ENCODE peak calls at places on chromosomes 7 and 10, in six cellular contexts. One of them, this sample, is unnamed.

GRCh38 chr10:121444515-121444914 is 153.7 kb downstream of the FGFR2 start:
- DNase-seq in glutamatergic neuron: no peak
- DNase-seq in cardiac muscle cell: no peak
- DNase-seq in endodermal cell: peak; percentile 53
- DNase-seq in progenitor cell of endocrine pancreas: no peak
- DNase-seq in A549: no peak
- DNase-seq in this sample: no peak

GRCh38 chr10:17062009-17062408 is 67.6 kb downstream of the CUBN start:
- DNase-seq in glutamatergic neuron: no peak
- DNase-seq in cardiac muscle cell: peak; percentile 73
- DNase-seq in A549: peak; percentile 7
- DNase-seq in progenitor cell of endocrine pancreas: no peak
- DNase-seq in endodermal cell: no peak
- DNase-seq in this sample: no peak

GRCh38 chr10:128124813-128125403 is 1.3 kb downstream of the MKI67 start:
- DNase-seq in cardiac muscle cell: no peak
- DNase-seq in progenitor cell of endocrine pancreas: no peak
- DNase-seq in endodermal cell: no peak
- DNase-seq in A549: peak; percentile 26
- DNase-seq in glutamatergic neuron: no peak
- DNase-seq in this sample: no peak

GRCh38 chr7:138001529-138002095 is at the start of gene CREB3L2:
- DNase-seq in cardiac muscle cell: peak; percentile 65
- DNase-seq in glutamatergic neuron: peak; percentile 83
- DNase-seq in endodermal cell: peak; percentile 87
- DNase-seq in A549: peak; percentile 30
- DNase-seq in progenitor cell of endocrine pancreas: peak; percentile 47
- DNase-seq in this sample: peak; percentile 61

GRCh38 chr7:30659312-30659711 is 22.9 kb downstream of the CRHR2 start:
- DNase-seq in cardiac muscle cell: peak; percentile 38
- DNase-seq in endodermal cell: no peak
- DNase-seq in glutamatergic neuron: no peak
- DNase-seq in A549: no peak
- DNase-seq in progenitor cell of endocrine pancreas: no peak
- DNase-seq in this sample: no peak

GRCh38 chr10:73251683-73252444 is 580 bp downstream of the MRPS16 start:
- DNase-seq in glutamatergic neuron: no peak
- DNase-seq in cardiac muscle cell: peak; percentile 12
- DNase-seq in progenitor cell of endocrine pancreas: no peak
- DNase-seq in endodermal cell: peak; percentile 71
- DNase-seq in A549: peak; percentile 36
- DNase-seq in this sample: no peak

GRCh38 chr10:126902157-126902556 is 3.1 kb upstream of the DOCK1 start:
- DNase-seq in glutamatergic neuron: no peak
- DNase-seq in cardiac muscle cell: peak; percentile 83
- DNase-seq in A549: peak; percentile 47
- DNase-seq in progenitor cell of endocrine pancreas: no peak
- DNase-seq in endodermal cell: no peak
- DNase-seq in this sample: no peak

GRCh38 chr7:54705436-54705835 is 53.6 kb downstream of the SEC61G start:
- DNase-seq in progenitor cell of endocrine pancreas: no peak
- DNase-seq in A549: peak; percentile 51
- DNase-seq in cardiac muscle cell: peak; percentile 43
- DNase-seq in glutamatergic neuron: no peak
- DNase-seq in endodermal cell: no peak
- DNase-seq in this sample: no peak

GRCh38 chr7:66239467-66239856 is 34.3 kb downstream of the TPST1 start:
- DNase-seq in cardiac muscle cell: no peak
- DNase-seq in A549: no peak
- DNase-seq in endodermal cell: no peak
- DNase-seq in progenitor cell of endocrine pancreas: no peak
- DNase-seq in glutamatergic neuron: no peak
- DNase-seq in this sample: no peak

GRCh38 chr10:63548860-63549259 is 27.7 kb downstream of the REEP3 start:
- DNase-seq in A549: no peak
- DNase-seq in cardiac muscle cell: no peak
- DNase-seq in glutamatergic neuron: no peak
- DNase-seq in progenitor cell of endocrine pancreas: no peak
- DNase-seq in endodermal cell: no peak
- DNase-seq in this sample: no peak

DNA sequence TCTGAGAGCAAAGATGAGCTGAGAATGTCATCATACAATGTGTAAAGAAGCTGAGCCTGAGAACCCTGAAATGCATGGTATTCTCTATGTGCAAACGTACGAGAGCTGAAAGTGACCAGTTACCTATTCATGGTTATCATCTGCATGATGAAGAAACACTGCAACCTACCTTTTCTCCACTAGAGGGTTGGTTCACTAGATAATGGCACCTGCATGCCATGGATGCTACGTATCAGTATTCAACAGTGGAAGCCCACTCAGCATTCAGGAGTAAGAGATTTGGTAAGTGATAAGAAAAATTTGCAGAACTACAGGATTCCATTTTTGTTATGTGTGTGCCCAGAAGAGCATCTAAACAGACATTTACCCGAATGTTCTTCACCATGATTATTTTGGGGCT is 145.4 kb downstream of the PTPRN2 start:
- DNase-seq in endodermal cell: peak; percentile 20
- DNase-seq in progenitor cell of endocrine pancreas: no peak
- DNase-seq in glutamatergic neuron: no peak
- DNase-seq in cardiac muscle cell: no peak
- DNase-seq in A549: peak; percentile 41
- DNase-seq in this sample: no peak
- TF ChIP-seq CTCF in endodermal cell: peak; percentile 75
- TF ChIP-seq CTCF in progenitor cell of endocrine pancreas: peak; percentile 54
- TF ChIP-seq CTCF in glutamatergic neuron: peak; percentile 63
- TF ChIP-seq CTCF in cardiac muscle cell: no peak
- TF ChIP-seq CTCF in A549: no peak
- TF ChIP-seq CTCF in this sample: no peak

DNA sequence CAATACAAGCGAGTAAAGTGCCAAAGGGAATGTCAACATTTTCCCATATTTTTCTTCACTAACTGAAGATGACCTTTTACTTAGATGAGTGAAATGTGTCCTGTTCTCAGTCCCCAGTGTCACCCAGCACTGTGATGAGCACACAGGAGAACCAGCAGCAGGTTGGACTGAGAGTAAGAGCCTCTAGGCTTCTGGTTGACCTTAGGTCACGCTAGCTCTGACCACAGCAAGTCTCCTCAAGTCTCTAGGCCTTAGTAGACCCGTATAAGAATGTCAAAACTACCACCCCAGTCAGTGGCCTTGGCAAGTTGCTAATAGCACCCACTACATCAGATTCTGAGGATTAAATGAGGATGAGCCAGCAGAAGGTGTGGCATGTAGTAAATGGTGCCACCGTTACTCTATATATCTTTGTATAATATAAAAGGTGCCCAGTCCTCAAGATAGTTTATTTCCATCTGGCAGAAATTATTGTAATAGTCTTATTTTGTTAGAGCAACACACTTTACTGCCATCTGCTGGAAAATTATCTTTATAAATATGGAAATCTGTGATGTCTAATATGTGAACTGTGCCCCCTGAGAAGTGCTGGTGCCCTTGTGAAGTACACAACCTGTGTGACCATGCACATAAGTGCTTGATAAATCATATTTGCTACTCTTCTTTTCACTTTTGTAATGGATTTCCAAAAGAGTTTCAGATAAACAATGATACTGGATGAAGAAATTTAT is 75.7 kb downstream of the SPAG6 start:
- DNase-seq in endodermal cell: no peak
- DNase-seq in glutamatergic neuron: no peak
- DNase-seq in progenitor cell of endocrine pancreas: no peak
- DNase-seq in cardiac muscle cell: peak; percentile 53
- DNase-seq in A549: no peak
- DNase-seq in this sample: no peak
- TF ChIP-seq CTCF in endodermal cell: no peak
- TF ChIP-seq CTCF in glutamatergic neuron: no peak
- TF ChIP-seq CTCF in progenitor cell of endocrine pancreas: no peak
- TF ChIP-seq CTCF in cardiac muscle cell: peak; percentile 25
- TF ChIP-seq CTCF in A549: peak; percentile 32
- TF ChIP-seq CTCF in this sample: peak; percentile 36

GRCh38 chr10:99433378-99434020 is 3.1 kb upstream of the GOT1 start:
- DNase-seq in glutamatergic neuron: no peak
- DNase-seq in progenitor cell of endocrine pancreas: no peak
- DNase-seq in cardiac muscle cell: no peak
- DNase-seq in endodermal cell: no peak
- DNase-seq in A549: no peak
- DNase-seq in this sample: no peak
- TF ChIP-seq CTCF in glutamatergic neuron: no peak
- TF ChIP-seq CTCF in progenitor cell of endocrine pancreas: no peak
- TF ChIP-seq CTCF in cardiac muscle cell: peak; percentile 14
- TF ChIP-seq CTCF in endodermal cell: peak; percentile 64
- TF ChIP-seq CTCF in A549: peak; percentile 29
- TF ChIP-seq CTCF in this sample: no peak

GRCh38 chr7:42096681-42097637 is 140.1 kb downstream of the GLI3 start:
- DNase-seq in cardiac muscle cell: peak; percentile 94
- DNase-seq in glutamatergic neuron: peak; percentile 61
- DNase-seq in progenitor cell of endocrine pancreas: no peak
- DNase-seq in endodermal cell: no peak
- DNase-seq in A549: no peak
- DNase-seq in this sample: no peak

GRCh38 chr7:42096262-42096661 is 140.7 kb downstream of the GLI3 start:
- DNase-seq in A549: no peak
- DNase-seq in cardiac muscle cell: no peak
- DNase-seq in glutamatergic neuron: no peak
- DNase-seq in endodermal cell: no peak
- DNase-seq in progenitor cell of endocrine pancreas: no peak
- DNase-seq in this sample: no peak

GRCh38 chr7:42095791-42096190 is 141.2 kb downstream of the GLI3 start:
- DNase-seq in A549: no peak
- DNase-seq in cardiac muscle cell: peak; percentile 38
- DNase-seq in glutamatergic neuron: no peak
- DNase-seq in progenitor cell of endocrine pancreas: no peak
- DNase-seq in endodermal cell: no peak
- DNase-seq in this sample: no peak

GRCh38 chr7:42099076-42099836 is 137.8 kb downstream of the GLI3 start:
- DNase-seq in endodermal cell: no peak
- DNase-seq in progenitor cell of endocrine pancreas: no peak
- DNase-seq in glutamatergic neuron: no peak
- DNase-seq in cardiac muscle cell: no peak
- DNase-seq in A549: no peak
- DNase-seq in this sample: no peak

DNA sequence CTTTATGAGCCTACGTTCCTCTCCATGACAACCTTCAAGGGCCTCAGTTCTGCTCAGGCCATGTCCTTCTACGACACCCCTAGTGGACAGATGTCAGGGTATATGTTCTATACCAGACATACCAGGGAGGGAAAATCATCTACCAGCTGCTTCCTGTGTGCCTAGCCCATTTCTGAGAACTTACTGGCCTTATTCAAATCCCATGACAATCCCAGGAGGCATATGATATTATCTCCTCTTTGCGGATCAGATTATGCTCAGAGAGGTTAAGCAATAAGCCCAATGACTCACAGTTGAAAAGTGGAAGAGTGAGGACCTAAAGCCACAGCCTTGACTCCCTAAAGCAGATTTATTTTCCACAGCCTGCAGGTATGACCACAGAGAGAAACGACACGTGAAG is 139.3 kb downstream of the GLI3 start:
- DNase-seq in cardiac muscle cell: peak; percentile 80
- DNase-seq in glutamatergic neuron: no peak
- DNase-seq in endodermal cell: no peak
- DNase-seq in progenitor cell of endocrine pancreas: no peak
- DNase-seq in A549: no peak
- DNase-seq in this sample: no peak
- TF ChIP-seq CTCF in cardiac muscle cell: peak; percentile 31
- TF ChIP-seq CTCF in glutamatergic neuron: no peak
- TF ChIP-seq CTCF in endodermal cell: peak; percentile 71
- TF ChIP-seq CTCF in progenitor cell of endocrine pancreas: peak; percentile 31
- TF ChIP-seq CTCF in A549: no peak
- TF ChIP-seq CTCF in this sample: no peak

DNA sequence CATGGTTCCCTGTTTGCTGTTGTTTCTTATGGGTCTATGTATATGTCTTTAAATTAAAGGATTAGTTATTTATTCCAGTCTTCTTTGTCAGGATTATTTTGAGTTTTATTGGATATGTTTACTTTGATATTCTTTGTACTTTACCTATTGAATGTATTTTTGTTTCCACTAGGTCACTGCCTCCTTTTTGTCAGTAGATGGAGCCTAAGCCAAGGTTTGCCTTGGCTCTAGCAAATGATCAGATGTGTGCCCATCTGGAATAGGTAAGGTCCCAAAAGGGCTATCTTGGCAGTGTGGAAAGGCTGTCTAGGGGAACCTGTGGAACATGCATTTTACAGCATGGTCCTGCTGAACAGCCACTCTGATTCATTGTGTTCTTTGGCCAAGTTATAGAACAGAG is 337.3 kb upstream of the GHITM start:
- DNase-seq in cardiac muscle cell: peak; percentile 0
- DNase-seq in glutamatergic neuron: no peak
- DNase-seq in endodermal cell: no peak
- DNase-seq in A549: no peak
- DNase-seq in progenitor cell of endocrine pancreas: no peak
- DNase-seq in this sample: no peak
- TF ChIP-seq CTCF in cardiac muscle cell: no peak
- TF ChIP-seq CTCF in glutamatergic neuron: no peak
- TF ChIP-seq CTCF in endodermal cell: peak; percentile 75
- TF ChIP-seq CTCF in A549: no peak
- TF ChIP-seq CTCF in progenitor cell of endocrine pancreas: no peak
- TF ChIP-seq CTCF in this sample: no peak

DNA sequence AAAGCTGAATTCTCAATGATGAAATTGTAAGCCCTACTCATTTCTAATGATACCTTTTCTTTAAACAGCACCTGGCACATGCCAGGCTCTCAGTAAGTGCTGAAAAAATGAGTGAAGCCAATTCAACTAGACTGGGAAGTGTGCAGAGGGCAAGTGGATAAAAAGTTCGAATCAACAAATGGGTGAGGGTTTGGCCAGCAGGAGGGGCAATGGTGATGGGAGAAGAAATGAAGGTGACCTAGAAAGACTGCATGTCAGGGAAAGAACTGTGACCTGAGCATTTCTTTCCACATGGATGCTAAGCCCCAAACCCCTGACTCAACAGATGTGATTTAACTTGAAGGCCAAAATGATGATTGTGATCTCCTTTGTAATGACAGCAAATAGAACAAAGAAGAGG is 54.6 kb downstream of the DKK1 start:
- DNase-seq in A549: no peak
- DNase-seq in glutamatergic neuron: no peak
- DNase-seq in endodermal cell: no peak
- DNase-seq in progenitor cell of endocrine pancreas: no peak
- DNase-seq in cardiac muscle cell: no peak
- DNase-seq in this sample: no peak
- TF ChIP-seq CTCF in A549: no peak
- TF ChIP-seq CTCF in glutamatergic neuron: no peak
- TF ChIP-seq CTCF in endodermal cell: peak; percentile 46
- TF ChIP-seq CTCF in progenitor cell of endocrine pancreas: no peak
- TF ChIP-seq CTCF in cardiac muscle cell: no peak
- TF ChIP-seq CTCF in this sample: no peak